ENCODE peak calls at places on chromosomes 7 and 10, in seven cellular contexts. I is IMR-90, M is HCT116, J is A549, Q is HepG2, V is H1, E is K562. P is an unnamed sample.

GRCh38 chr7:108167460-108167859 is 37.3 kb upstream of the LAMB4 start:
- DNase-seq in E (no peak), J (no peak), I (peak; percentile 57), Q (no peak), V (no peak), M (no peak), P (no peak)

GRCh38 chr7:50209461-50210161 is 94.9 kb upstream of the IKZF1 start:
- DNase-seq in E (no peak), Q (no peak), V (no peak), M (no peak), J (no peak), I (no peak), P (no peak)

GRCh38 chr10:50577681-50578350 is 45.9 kb downstream of the SGMS1 start:
- DNase-seq in Q (no peak), J (no peak), M (no peak), I (peak; percentile 75), E (peak; percentile 72), V (no peak), P (no peak)

GRCh38 chr10:117651121-117651520 is 108.6 kb downstream of the EMX2 start:
- DNase-seq in J (no peak), I (no peak), M (no peak), V (no peak), E (no peak), Q (no peak), P (no peak)

GRCh38 chr10:974785-975074 is 13.5 kb upstream of the GTPBP4 start:
- DNase-seq in M (no peak), V (no peak), J (no peak), I (no peak), E (no peak), Q (no peak), P (no peak)

GRCh38 chr7:81268551-81268950 is 349.7 kb upstream of the SEMA3C start:
- DNase-seq in I (peak; percentile 25), V (no peak), J (no peak), E (no peak), Q (no peak), M (no peak), P (no peak)

GRCh38 chr7:24821045-24821853 is 64.0 kb upstream of the GSDME start:
- DNase-seq in J (peak; percentile 86), M (peak; percentile 95), I (peak; percentile 96), Q (peak; percentile 35), V (no peak), E (peak; percentile 74), P (peak; percentile 88)

GRCh38 chr7:114148779-114149178 is 230.0 kb upstream of the PPP1R3A start:
- DNase-seq in E (no peak), Q (no peak), V (no peak), I (no peak), M (no peak), J (no peak), P (no peak)

GRCh38 chr7:77917500-77918262 is 119.1 kb downstream of the PHTF2 start:
- DNase-seq in Q (no peak), I (peak; percentile 14), E (no peak), J (no peak), M (no peak), V (no peak), P (no peak)

GRCh38 chr7:114345494-114345893 is 69.1 kb upstream of the FOXP2 start:
- DNase-seq in I (peak; percentile 33), J (no peak), E (no peak), M (no peak), Q (no peak), V (no peak), P (no peak)

GRCh38 chr10:123496336-123496735 is 169.8 kb upstream of the GPR26 start:
- DNase-seq in E (no peak), J (no peak), Q (no peak), V (no peak), M (no peak), I (no peak), P (no peak)

GRCh38 chr10:101013365-101013825 is 13.8 kb downstream of the LZTS2 start:
- DNase-seq in M (no peak), E (no peak), J (no peak), I (no peak), Q (no peak), V (peak; percentile 47), P (no peak)

GRCh38 chr7:131829911-131830310 is 273.5 kb upstream of the PODXL start:
- DNase-seq in Q (no peak), J (no peak), E (no peak), I (no peak), V (peak; percentile 80), M (no peak), P (no peak)

GRCh38 chr7:105719395-105719794 is 138.1 kb upstream of the EFCAB10 start:
- DNase-seq in Q (no peak), I (no peak), M (no peak), E (no peak), V (no peak), J (no peak), P (no peak)

GRCh38 chr7:88111842-88112385 is 107.9 kb downstream of the SRI start:
- DNase-seq in M (no peak), I (no peak), Q (no peak), V (no peak), J (no peak), E (no peak), P (no peak)

GRCh38 chr7:55144333-55144954 is 125.6 kb downstream of the EGFR start:
- DNase-seq in I (no peak), J (peak; percentile 31), V (peak; percentile 75), E (peak; percentile 40), Q (no peak), M (no peak), P (no peak)

GRCh38 chr7:4479367-4480039 is 202.6 kb upstream of the FOXK1 start:
- DNase-seq in I (peak; percentile 16), Q (peak; percentile 72), V (peak; percentile 51), J (peak; percentile 72), E (peak; percentile 65), M (peak; percentile 73), P (no peak)

GRCh38 chr7:28096713-28097112 is 83.9 kb downstream of the JAZF1 start:
- DNase-seq in E (peak; percentile 81), Q (peak; percentile 27), J (peak; percentile 72), V (no peak), I (peak; percentile 72), M (peak; percentile 42), P (peak; percentile 12)

GRCh38 chr7:137937202-137937560 is 64.7 kb downstream of the CREB3L2 start:
- DNase-seq in Q (no peak), I (peak; percentile 74), J (no peak), V (no peak), E (no peak), M (no peak), P (no peak)

GRCh38 chr7:138852469-138852868 is 54.5 kb upstream of the ATP6V0A4 start:
- DNase-seq in Q (no peak), E (no peak), M (no peak), I (no peak), J (no peak), V (no peak), P (no peak)

GRCh38 chr10:17115683-17116082 is 13.9 kb downstream of the CUBN start:
- DNase-seq in V (no peak), E (no peak), I (peak; percentile 51), Q (no peak), M (peak; percentile 18), J (peak; percentile 50), P (no peak)

GRCh38 chr10:130929422-130930325 is 381.8 kb downstream of the TCERG1L start:
- DNase-seq in I (no peak), M (no peak), J (no peak), Q (no peak), V (no peak), E (no peak), P (no peak)

GRCh38 chr7:147519062-147519461 is 1071.5 kb upstream of the C7orf33 start:
- DNase-seq in M (no peak), V (no peak), Q (peak; percentile 40), I (no peak), E (no peak), J (no peak), P (no peak)

GRCh38 chr7:101998904-101999236 is 181.4 kb downstream of the CUX1 start:
- DNase-seq in M (no peak), J (no peak), V (no peak), E (no peak), I (no peak), Q (no peak), P (no peak)

GRCh38 chr7:94655562-94655883 is 410 bp downstream of the SGCE start:
- DNase-seq in Q (no peak), M (no peak), J (no peak), V (no peak), E (no peak), I (no peak), P (no peak)

GRCh38 chr10:102546606-102547310 is 43.0 kb downstream of the SUFU start:
- DNase-seq in I (peak; percentile 90), M (no peak), V (no peak), E (no peak), J (no peak), Q (no peak), P (no peak)
- TF ChIP-seq CEBPB in I (peak; percentile 27), M (no peak), V (no peak), E (no peak), J (no peak), Q (no peak), P (no peak)

GRCh38 chr7:99820408-99821027 is 7.3 kb upstream of the CYP3A43 start:
- DNase-seq in Q (no peak), M (no peak), I (no peak), V (peak; percentile 4), J (no peak), E (no peak), P (no peak)
- TF ChIP-seq CEBPB in Q (peak; percentile 50), M (no peak), I (no peak), V (no peak), J (no peak), E (peak; percentile 65), P (no peak)

DNA sequence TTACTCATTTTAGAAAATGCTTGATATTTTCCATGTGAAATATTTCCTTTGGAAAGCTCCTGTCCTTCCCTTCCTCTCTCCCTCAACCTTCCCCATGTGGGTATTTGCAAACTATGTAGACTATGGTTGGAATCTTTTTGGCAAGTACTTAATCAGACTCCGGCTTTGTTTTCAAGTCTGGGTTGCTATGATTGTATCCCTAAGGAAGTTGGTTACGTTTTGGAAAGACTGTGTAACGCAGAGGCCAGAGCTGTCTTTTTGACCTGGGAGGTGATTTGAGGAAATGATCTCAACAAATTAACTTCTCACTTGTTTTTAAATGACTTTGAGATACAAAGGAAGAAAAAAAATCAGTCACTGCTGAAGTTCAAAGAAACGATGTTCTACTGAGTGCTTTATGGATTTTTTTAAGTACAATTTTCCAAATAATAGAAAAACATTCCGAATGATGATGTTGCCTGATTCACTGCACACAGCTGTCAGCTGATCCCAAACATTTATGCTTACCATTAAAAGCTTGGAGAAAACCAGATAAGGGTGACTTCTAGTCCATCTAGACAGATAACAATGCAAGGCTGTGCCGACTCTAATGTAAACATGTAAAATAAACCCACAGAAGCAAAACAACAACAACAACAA is 145.5 kb upstream of the CELF2 start:
- DNase-seq in Q (no peak), E (no peak), I (peak; percentile 96), M (no peak), J (no peak), V (no peak), P (no peak)
- TF ChIP-seq CEBPB in Q (no peak), E (no peak), I (peak; percentile 51), M (no peak), J (no peak), V (no peak), P (no peak)

DNA sequence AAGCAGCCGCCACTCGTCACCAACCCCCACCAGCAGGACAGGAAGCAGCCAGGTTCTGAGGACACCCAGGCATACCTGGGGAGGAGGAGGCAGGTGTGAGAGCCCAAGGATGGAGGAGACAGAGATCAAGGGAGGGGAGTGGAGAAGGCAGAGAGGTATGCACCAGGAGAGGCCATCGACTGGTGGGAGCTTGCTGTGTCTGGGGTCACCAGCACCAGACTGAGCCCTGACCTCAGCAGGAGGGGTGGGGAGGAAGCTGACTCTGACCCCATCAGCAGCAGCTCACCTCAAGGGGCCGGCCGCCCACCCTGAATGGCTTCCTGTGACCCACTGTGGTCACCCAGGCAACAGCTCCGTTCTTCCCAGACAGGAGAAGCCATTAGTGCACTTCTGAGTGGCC is 7.8 kb downstream of the VIPR2 start:
- DNase-seq in Q (no peak), J (no peak), V (no peak), E (no peak), M (no peak), I (no peak), P (no peak)
- TF ChIP-seq CEBPB in Q (no peak), J (no peak), V (no peak), E (no peak), M (no peak), I (no peak), P (no peak)

P was measured in GM12878.